ENCODE peak calls at places on chromosome 2, in five cellular contexts. D is CD8-positive, alpha-beta T cell; C is upper lobe of left lung; Y is upper lobe of right lung; G is brain microvascular endothelial cell. J is an unnamed sample.

GRCh38 chr2:20282916-20283592 is 58.1 kb upstream of the SDC1 start:
- DNase-seq in C (no peak), Y (no peak), D (no peak), G (no peak), J (no peak)

GRCh38 chr2:100924520-100925451 is 77.3 kb upstream of the RPL31 start:
- DNase-seq in D (peak), G (peak), C (no peak), Y (no peak), J (no peak)

GRCh38 chr2:127053731-127054603 is 53.0 kb downstream of the BIN1 start:
- DNase-seq in Y (peak), G (no peak), D (no peak), C (peak), J (peak)

GRCh38 chr2:107132141-107132540 is 246.2 kb upstream of the ST6GAL2 start:
- DNase-seq in D (no peak), G (no peak), C (peak), Y (no peak), J (no peak)

GRCh38 chr2:151782378-151783132 is 45.7 kb downstream of the ARL5A start:
- DNase-seq in C (no peak), G (no peak), Y (no peak), D (no peak), J (no peak)

GRCh38 chr2:70305531-70305930 is 3.7 kb upstream of the FAM136A start:
- DNase-seq in D (no peak), G (no peak), Y (no peak), C (no peak), J (no peak)

GRCh38 chr2:222982010-222982908 is 69.7 kb upstream of the KCNE4 start:
- DNase-seq in G (peak), Y (no peak), D (no peak), C (no peak), J (no peak)

GRCh38 chr2:208239770-208240493 is 14.9 kb downstream of the IDH1 start:
- DNase-seq in G (no peak), Y (no peak), D (no peak), C (no peak), J (no peak)

GRCh38 chr2:47070920-47071824 is 83.9 kb downstream of the STPG4 start:
- DNase-seq in Y (peak), D (peak), C (no peak), G (peak), J (peak)

GRCh38 chr2:189442468-189442867 is 1.2 kb downstream of the WDR75 start:
- DNase-seq in C (no peak), G (no peak), Y (no peak), D (no peak), J (no peak)

GRCh38 chr2:64062840-64063239 is 43.6 kb upstream of the VPS54 start:
- DNase-seq in D (no peak), Y (no peak), G (peak), C (no peak), J (no peak)

GRCh38 chr2:5365871-5366461 is 326.2 kb upstream of the SOX11 start:
- DNase-seq in Y (peak), D (no peak), C (peak), G (peak), J (no peak)

GRCh38 chr2:119678021-119678656 is 862 bp upstream of the TMEM177 start:
- DNase-seq in Y (no peak), C (peak), D (peak), G (no peak), J (no peak)

GRCh38 chr2:33136056-33136455 is 189.3 kb downstream of the LTBP1 start:
- DNase-seq in C (no peak), Y (no peak), G (peak), D (no peak), J (no peak)

GRCh38 chr2:232875256-232876070 is 5.4 kb downstream of the SNORC start:
- DNase-seq in D (no peak), C (peak), G (no peak), Y (peak), J (no peak)

GRCh38 chr2:123153041-123153440 is 872.0 kb upstream of the CNTNAP5 start:
- DNase-seq in C (no peak), D (no peak), Y (no peak), G (no peak), J (no peak)

GRCh38 chr2:180893752-180894151 is 86.7 kb upstream of the UBE2E3 start:
- DNase-seq in G (no peak), D (no peak), C (no peak), Y (no peak), J (no peak)

GRCh38 chr2:133326651-133327397 is 241.4 kb downstream of the NCKAP5 start:
- DNase-seq in G (peak), D (no peak), C (no peak), Y (no peak), J (no peak)

GRCh38 chr2:177772529-177772928 is 300.0 kb downstream of the PDE11A start:
- DNase-seq in D (no peak), C (no peak), Y (no peak), G (peak), J (no peak)

GRCh38 chr2:119598576-119598975 is 54.3 kb downstream of the CFAP221 start:
- DNase-seq in D (no peak), G (no peak), C (no peak), Y (no peak), J (no peak)

GRCh38 chr2:234304945-234305344 is 191.9 kb downstream of the ARL4C start:
- DNase-seq in D (no peak), C (no peak), G (peak), Y (no peak), J (no peak)

GRCh38 chr2:195662138-195662537 is 5.1 kb downstream of the SLC39A10 start:
- DNase-seq in D (no peak), C (no peak), Y (no peak), G (no peak), J (no peak)

GRCh38 chr2:55119711-55120487 is 69.6 kb upstream of the RTN4 start:
- DNase-seq in Y (no peak), G (no peak), C (peak), D (no peak), J (no peak)

GRCh38 chr2:112662702-112663101 is 17.0 kb downstream of the SLC20A1 start:
- DNase-seq in D (no peak), C (no peak), Y (no peak), G (no peak), J (no peak)

GRCh38 chr2:190755796-190756415 is 107.0 kb downstream of the NAB1 start:
- DNase-seq in Y (no peak), D (no peak), G (no peak), C (no peak), J (no peak)

GRCh38 chr2:11288431-11288830 is 56.0 kb downstream of the ROCK2 start:
- DNase-seq in D (no peak), G (no peak), Y (no peak), C (no peak), J (no peak)

GRCh38 chr2:10668402-10669012 is 21.3 kb downstream of the NOL10 start:
- DNase-seq in D (no peak), C (no peak), G (peak), Y (no peak), J (no peak)

GRCh38 chr2:190343500-190344274 is at the start of gene INPP1:
- DNase-seq in G (peak), C (peak), D (peak), Y (peak), J (peak)

GRCh38 chr2:111244864-111245263 is 124.2 kb downstream of the BCL2L11 start:
- DNase-seq in G (no peak), D (no peak), Y (no peak), C (no peak), J (no peak)

GRCh38 chr2:24871852-24872323 is 48.1 kb downstream of the ADCY3 start:
- DNase-seq in C (no peak), G (peak), Y (no peak), D (no peak), J (no peak)

GRCh38 chr2:81839780-81840179 is 1535.2 kb upstream of the LRRTM1 start:
- DNase-seq in C (no peak), Y (no peak), G (no peak), D (no peak), J (no peak)

GRCh38 chr2:137935591-137935990 is 28.7 kb upstream of the HNMT start:
- DNase-seq in G (no peak), C (no peak), D (no peak), Y (no peak), J (no peak)

GRCh38 chr2:109242654-109243331 is 113.8 kb downstream of the SH3RF3 start:
- DNase-seq in C (no peak), D (no peak), G (peak), Y (peak), J (no peak)

GRCh38 chr2:202375006-202375610 is 1.0 kb upstream of the BMPR2 start:
- DNase-seq in C (peak), Y (peak), D (peak), G (peak), J (no peak)

GRCh38 chr2:21395366-21395765 is 271.6 kb downstream of the TDRD15 start:
- DNase-seq in D (no peak), G (no peak), Y (no peak), C (no peak), J (no peak)

GRCh38 chr2:9334722-9335121 is 88.6 kb downstream of the ITGB1BP1 start:
- DNase-seq in Y (no peak), C (no peak), G (no peak), D (no peak), J (no peak)

GRCh38 chr2:9332853-9333245 is 90.5 kb downstream of the ITGB1BP1 start:
- DNase-seq in C (no peak), D (no peak), Y (no peak), G (no peak), J (no peak)

GRCh38 chr2:9335322-9335754 is 88.0 kb downstream of the ITGB1BP1 start:
- DNase-seq in D (no peak), C (no peak), Y (no peak), G (no peak), J (no peak)

GRCh38 chr2:9332136-9332852 is 91.0 kb downstream of the ITGB1BP1 start:
- DNase-seq in Y (no peak), C (no peak), G (no peak), D (no peak), J (no peak)

GRCh38 chr2:9333591-9334171 is 89.6 kb downstream of the ITGB1BP1 start:
- DNase-seq in D (no peak), C (no peak), G (peak), Y (no peak), J (no peak)
- TF ChIP-seq CTCF in D (no peak), C (peak), G (peak), Y (peak), J (peak)

GRCh38 chr2:176134045-176134444 is 4.5 kb downstream of the HOXD8 start:
- DNase-seq in Y (no peak), G (no peak), C (no peak), D (no peak), J (no peak)

GRCh38 chr2:176133366-176133765 is 3.9 kb downstream of the HOXD8 start:
- DNase-seq in D (no peak), C (no peak), Y (no peak), G (no peak), J (no peak)

GRCh38 chr2:176137249-176137573 is 7.7 kb downstream of the HOXD8 start:
- DNase-seq in G (no peak), C (no peak), Y (no peak), D (no peak), J (no peak)

GRCh38 chr2:176136375-176137248 is 7.1 kb downstream of the HOXD8 start:
- DNase-seq in D (no peak), Y (peak), C (peak), G (no peak), J (no peak)

DNA sequence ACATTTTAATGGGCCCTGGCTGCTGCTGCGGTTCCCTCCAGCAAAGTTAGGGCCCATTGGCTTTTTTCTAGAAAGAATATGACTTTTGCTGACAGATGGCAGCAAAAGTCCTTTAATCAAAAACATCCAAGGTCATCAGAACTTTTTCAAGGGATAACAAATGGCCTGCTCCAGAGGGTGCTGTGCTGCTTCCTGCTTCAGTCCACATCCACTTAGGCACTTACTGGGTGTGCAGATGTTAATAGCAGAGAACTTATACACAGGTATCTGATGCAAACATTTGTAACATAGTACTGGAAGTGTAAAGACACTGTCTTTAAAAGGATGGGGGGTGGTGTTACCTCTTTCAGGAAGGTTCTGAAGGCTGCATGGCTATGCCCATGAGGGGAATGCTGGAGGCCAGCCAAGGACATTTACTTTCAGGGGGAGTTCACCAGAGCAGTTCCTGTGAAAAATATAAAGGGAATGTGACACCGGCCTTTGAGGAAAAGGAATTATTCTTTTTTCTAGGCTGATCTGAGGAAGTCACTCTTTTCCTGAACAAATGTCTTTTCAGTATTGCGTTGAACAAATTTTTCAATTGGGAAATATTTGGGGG is 5.6 kb downstream of the HOXD8 start:
- DNase-seq in C (no peak), D (no peak), Y (no peak), G (no peak), J (no peak)
- TF ChIP-seq CTCF in C (no peak), D (no peak), Y (no peak), G (no peak), J (peak)

GRCh38 chr2:188282907-188283306 is 8.8 kb upstream of the GULP1 start:
- DNase-seq in C (no peak), D (no peak), Y (no peak), G (no peak), J (no peak)
- TF ChIP-seq CTCF in C (no peak), D (no peak), Y (no peak), G (no peak), J (no peak)

GRCh38 chr2:52821631-52822030 is 946.0 kb upstream of the CHAC2 start:
- DNase-seq in Y (no peak), C (no peak), G (no peak), D (no peak), J (no peak)
- TF ChIP-seq CTCF in Y (no peak), C (no peak), G (peak), D (no peak), J (peak)

GRCh38 chr2:205765147-205765546 is 82.8 kb downstream of the NRP2 start:
- DNase-seq in G (no peak), C (no peak), Y (no peak), D (no peak), J (no peak)

GRCh38 chr2:205764502-205764815 is 82.2 kb downstream of the NRP2 start:
- DNase-seq in D (no peak), Y (no peak), C (no peak), G (no peak), J (no peak)

GRCh38 chr2:205766765-205767359 is 84.6 kb downstream of the NRP2 start:
- DNase-seq in Y (peak), C (no peak), D (peak), G (peak), J (no peak)

GRCh38 chr2:205762883-205763282 is 80.6 kb downstream of the NRP2 start:
- DNase-seq in Y (no peak), G (no peak), C (no peak), D (no peak), J (no peak)

GRCh38 chr2:205763708-205764501 is 81.6 kb downstream of the NRP2 start:
- DNase-seq in C (peak), Y (peak), D (no peak), G (peak), J (no peak)
- TF ChIP-seq CTCF in C (no peak), Y (peak), D (no peak), G (peak), J (peak)

GRCh38 chr2:61675204-61675603 is 137.0 kb upstream of the XPO1 start:
- DNase-seq in G (no peak), C (no peak), Y (no peak), D (no peak), J (no peak)
- TF ChIP-seq CTCF in G (no peak), C (no peak), Y (no peak), D (no peak), J (no peak)

J was measured in chondrocyte.